ENCODE peak calls at places on chromosomes 12 and 14, in seven cellular contexts. One of them, this sample, is unnamed.

GRCh38 chr14:75374911-75375310 is 52.9 kb upstream of the JDP2 start:
- DNase-seq in K562: no peak
- DNase-seq in SK-N-SH: no peak
- DNase-seq in H1: no peak
- DNase-seq in HepG2: no peak
- DNase-seq in GM12878: no peak
- DNase-seq in HCT116: no peak
- DNase-seq in this sample: no peak

GRCh38 chr14:106564058-106564643 is 1037.8 kb downstream of the TMEM121 start:
- DNase-seq in HepG2: peak
- DNase-seq in SK-N-SH: peak
- DNase-seq in K562: peak
- DNase-seq in HCT116: no peak
- DNase-seq in GM12878: no peak
- DNase-seq in H1: peak
- DNase-seq in this sample: peak

GRCh38 chr12:94644141-94644575 is 6.2 kb downstream of the TMCC3 start:
- DNase-seq in GM12878: peak
- DNase-seq in HCT116: no peak
- DNase-seq in K562: no peak
- DNase-seq in HepG2: no peak
- DNase-seq in H1: no peak
- DNase-seq in SK-N-SH: no peak
- DNase-seq in this sample: no peak

GRCh38 chr14:31949709-31950108 is 127.4 kb upstream of the ARHGAP5 start:
- DNase-seq in HepG2: no peak
- DNase-seq in SK-N-SH: no peak
- DNase-seq in K562: no peak
- DNase-seq in GM12878: no peak
- DNase-seq in H1: no peak
- DNase-seq in HCT116: no peak
- DNase-seq in this sample: no peak

GRCh38 chr12:65655074-65655493 is 169.2 kb upstream of the HMGA2 start:
- DNase-seq in H1: no peak
- DNase-seq in GM12878: no peak
- DNase-seq in SK-N-SH: no peak
- DNase-seq in HCT116: no peak
- DNase-seq in HepG2: no peak
- DNase-seq in K562: peak
- DNase-seq in this sample: no peak

GRCh38 chr14:47821134-47821533 is 145.7 kb upstream of the MDGA2 start:
- DNase-seq in HCT116: no peak
- DNase-seq in HepG2: no peak
- DNase-seq in SK-N-SH: no peak
- DNase-seq in GM12878: no peak
- DNase-seq in H1: no peak
- DNase-seq in K562: no peak
- DNase-seq in this sample: no peak

GRCh38 chr14:106843951-106844483 is 1317.6 kb downstream of the TMEM121 start:
- DNase-seq in GM12878: no peak
- DNase-seq in HepG2: no peak
- DNase-seq in SK-N-SH: peak
- DNase-seq in HCT116: no peak
- DNase-seq in K562: no peak
- DNase-seq in H1: no peak
- DNase-seq in this sample: peak

GRCh38 chr12:129115558-129115957 is 262.3 kb downstream of the GLT1D1 start:
- DNase-seq in GM12878: no peak
- DNase-seq in K562: no peak
- DNase-seq in SK-N-SH: no peak
- DNase-seq in HepG2: no peak
- DNase-seq in HCT116: no peak
- DNase-seq in H1: no peak
- DNase-seq in this sample: no peak

GRCh38 chr14:76763362-76764041 is 2.2 kb downstream of the VASH1 start:
- DNase-seq in GM12878: no peak
- DNase-seq in SK-N-SH: no peak
- DNase-seq in K562: no peak
- DNase-seq in HCT116: no peak
- DNase-seq in H1: no peak
- DNase-seq in HepG2: no peak
- DNase-seq in this sample: no peak

GRCh38 chr12:106498056-106498455 is 84.7 kb upstream of the RFX4 start:
- DNase-seq in K562: no peak
- DNase-seq in GM12878: no peak
- DNase-seq in H1: no peak
- DNase-seq in SK-N-SH: no peak
- DNase-seq in HCT116: no peak
- DNase-seq in HepG2: no peak
- DNase-seq in this sample: no peak

GRCh38 chr12:66453837-66454236 is 151.5 kb downstream of the HELB start:
- DNase-seq in H1: no peak
- DNase-seq in K562: no peak
- DNase-seq in HepG2: no peak
- DNase-seq in GM12878: no peak
- DNase-seq in HCT116: no peak
- DNase-seq in SK-N-SH: no peak
- DNase-seq in this sample: no peak

GRCh38 chr12:1995205-1995896 is 8.9 kb downstream of the DCP1B start:
- DNase-seq in HCT116: no peak
- DNase-seq in HepG2: no peak
- DNase-seq in GM12878: peak
- DNase-seq in H1: no peak
- DNase-seq in K562: no peak
- DNase-seq in SK-N-SH: no peak
- DNase-seq in this sample: no peak

GRCh38 chr12:48781750-48782456 is 7.0 kb downstream of the ADCY6 start:
- DNase-seq in GM12878: no peak
- DNase-seq in K562: no peak
- DNase-seq in HepG2: no peak
- DNase-seq in SK-N-SH: no peak
- DNase-seq in H1: no peak
- DNase-seq in HCT116: no peak
- DNase-seq in this sample: no peak

GRCh38 chr12:26746315-26746714 is 86.7 kb downstream of the ITPR2 start:
- DNase-seq in H1: no peak
- DNase-seq in K562: no peak
- DNase-seq in HCT116: no peak
- DNase-seq in GM12878: no peak
- DNase-seq in SK-N-SH: no peak
- DNase-seq in HepG2: no peak
- DNase-seq in this sample: no peak

GRCh38 chr14:88016768-88017167 is 11.8 kb downstream of the GPR65 start:
- DNase-seq in HepG2: no peak
- DNase-seq in SK-N-SH: no peak
- DNase-seq in K562: no peak
- DNase-seq in H1: no peak
- DNase-seq in HCT116: no peak
- DNase-seq in GM12878: no peak
- DNase-seq in this sample: no peak

GRCh38 chr12:27779416-27779815 is 617 bp upstream of the KLHL42 start:
- DNase-seq in K562: no peak
- DNase-seq in SK-N-SH: peak
- DNase-seq in GM12878: no peak
- DNase-seq in HCT116: no peak
- DNase-seq in HepG2: peak
- DNase-seq in H1: no peak
- DNase-seq in this sample: no peak

GRCh38 chr12:62466018-62466595 is 519 bp upstream of the MON2 start:
- DNase-seq in H1: peak
- DNase-seq in GM12878: no peak
- DNase-seq in HCT116: no peak
- DNase-seq in K562: peak
- DNase-seq in HepG2: peak
- DNase-seq in SK-N-SH: peak
- DNase-seq in this sample: peak

GRCh38 chr14:91343051-91343450 is 74.6 kb downstream of the CCDC88C start:
- DNase-seq in GM12878: no peak
- DNase-seq in SK-N-SH: no peak
- DNase-seq in HCT116: no peak
- DNase-seq in H1: no peak
- DNase-seq in HepG2: no peak
- DNase-seq in K562: no peak
- DNase-seq in this sample: no peak

GRCh38 chr14:54503476-54503875 is 6.2 kb upstream of the CGRRF1 start:
- DNase-seq in H1: no peak
- DNase-seq in K562: peak
- DNase-seq in HCT116: peak
- DNase-seq in HepG2: peak
- DNase-seq in SK-N-SH: no peak
- DNase-seq in GM12878: no peak
- DNase-seq in this sample: no peak

GRCh38 chr12:4849024-4849594 is 60.6 kb upstream of the KCNA1 start:
- DNase-seq in H1: no peak
- DNase-seq in HepG2: peak
- DNase-seq in K562: peak
- DNase-seq in GM12878: no peak
- DNase-seq in SK-N-SH: peak
- DNase-seq in HCT116: no peak
- DNase-seq in this sample: no peak

GRCh38 chr12:57181561-57182155 is 34.2 kb upstream of the LRP1-AS start:
- DNase-seq in HCT116: no peak
- DNase-seq in GM12878: no peak
- DNase-seq in SK-N-SH: no peak
- DNase-seq in HepG2: no peak
- DNase-seq in H1: no peak
- DNase-seq in K562: no peak
- DNase-seq in this sample: no peak
- TF ChIP-seq JUND in HCT116: no peak
- TF ChIP-seq JUND in GM12878: no peak
- TF ChIP-seq JUND in SK-N-SH: no peak
- TF ChIP-seq JUND in HepG2: no peak
- TF ChIP-seq JUND in H1: no peak
- TF ChIP-seq JUND in K562: no peak
- TF ChIP-seq JUND in this sample: no peak

GRCh38 chr12:93415723-93416464 is 25.9 kb downstream of the UBE2N start:
- DNase-seq in HCT116: no peak
- DNase-seq in SK-N-SH: no peak
- DNase-seq in K562: no peak
- DNase-seq in H1: no peak
- DNase-seq in GM12878: no peak
- DNase-seq in HepG2: no peak
- DNase-seq in this sample: no peak

GRCh38 chr12:93417967-93418480 is 23.7 kb downstream of the UBE2N start:
- DNase-seq in HCT116: no peak
- DNase-seq in SK-N-SH: no peak
- DNase-seq in H1: no peak
- DNase-seq in K562: no peak
- DNase-seq in HepG2: no peak
- DNase-seq in GM12878: no peak
- DNase-seq in this sample: no peak

GRCh38 chr12:93422050-93422449 is 19.7 kb downstream of the UBE2N start:
- DNase-seq in SK-N-SH: no peak
- DNase-seq in K562: no peak
- DNase-seq in GM12878: no peak
- DNase-seq in HCT116: no peak
- DNase-seq in HepG2: no peak
- DNase-seq in H1: no peak
- DNase-seq in this sample: no peak

GRCh38 chr12:93419388-93420034 is 22.2 kb downstream of the UBE2N start:
- DNase-seq in HCT116: no peak
- DNase-seq in SK-N-SH: peak
- DNase-seq in HepG2: peak
- DNase-seq in K562: peak
- DNase-seq in H1: no peak
- DNase-seq in GM12878: no peak
- DNase-seq in this sample: peak
- TF ChIP-seq JUND in HCT116: no peak
- TF ChIP-seq JUND in SK-N-SH: no peak
- TF ChIP-seq JUND in HepG2: no peak
- TF ChIP-seq JUND in K562: no peak
- TF ChIP-seq JUND in H1: no peak
- TF ChIP-seq JUND in GM12878: no peak
- TF ChIP-seq JUND in this sample: no peak

DNA sequence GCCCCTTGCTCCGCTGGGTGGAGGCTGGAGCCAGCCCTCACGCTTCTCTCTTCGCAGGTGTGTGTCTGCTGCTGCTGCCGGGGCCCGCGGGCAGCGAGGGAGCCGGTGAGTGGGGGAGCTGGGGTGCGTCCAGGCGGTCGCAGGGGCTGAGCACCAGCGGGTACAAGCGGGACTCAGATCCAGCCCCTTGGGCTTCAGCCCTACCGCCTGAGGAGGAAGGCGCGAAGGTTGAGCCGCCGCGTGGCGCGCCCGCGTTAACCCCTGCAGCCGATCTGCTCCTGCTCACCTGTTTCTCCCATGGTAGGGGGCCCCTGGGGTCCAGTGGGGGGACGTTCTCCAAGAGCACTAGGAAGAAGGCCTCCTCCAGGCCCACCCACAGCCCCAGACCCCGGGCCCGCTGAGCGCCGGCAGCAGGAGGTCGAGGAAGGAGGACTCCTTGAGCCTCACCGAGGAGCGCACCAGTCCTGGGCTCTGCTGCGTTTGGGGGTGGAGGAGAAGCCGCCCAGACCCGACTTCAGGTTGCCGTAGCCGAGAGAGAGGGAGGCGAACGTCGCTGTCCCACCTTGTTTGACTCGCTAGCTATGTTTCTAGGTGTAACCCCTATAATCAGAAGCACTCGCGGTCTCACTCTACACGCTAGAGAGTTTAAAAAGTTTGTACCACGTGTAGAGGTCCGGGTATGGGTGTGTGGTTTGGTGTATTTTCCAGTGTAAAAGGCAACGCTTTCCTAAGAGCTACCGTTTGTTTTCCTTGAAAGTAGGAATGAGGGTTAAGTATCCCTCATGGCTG is 834 bp downstream of the COCH start:
- DNase-seq in SK-N-SH: no peak
- DNase-seq in GM12878: no peak
- DNase-seq in HCT116: no peak
- DNase-seq in HepG2: no peak
- DNase-seq in K562: peak
- DNase-seq in H1: peak
- DNase-seq in this sample: no peak
- TF ChIP-seq JUND in SK-N-SH: no peak
- TF ChIP-seq JUND in GM12878: no peak
- TF ChIP-seq JUND in HCT116: no peak
- TF ChIP-seq JUND in HepG2: no peak
- TF ChIP-seq JUND in K562: no peak
- TF ChIP-seq JUND in H1: no peak
- TF ChIP-seq JUND in this sample: no peak

GRCh38 chr14:89952581-89952980 is 1.9 kb downstream of the EFCAB11 start:
- DNase-seq in H1: no peak
- DNase-seq in SK-N-SH: no peak
- DNase-seq in HCT116: no peak
- DNase-seq in HepG2: no peak
- DNase-seq in K562: no peak
- DNase-seq in GM12878: no peak
- DNase-seq in this sample: no peak

GRCh38 chr14:89941830-89942377 is 12.6 kb downstream of the EFCAB11 start:
- DNase-seq in H1: no peak
- DNase-seq in HepG2: no peak
- DNase-seq in HCT116: no peak
- DNase-seq in K562: no peak
- DNase-seq in GM12878: no peak
- DNase-seq in SK-N-SH: no peak
- DNase-seq in this sample: no peak

DNA sequence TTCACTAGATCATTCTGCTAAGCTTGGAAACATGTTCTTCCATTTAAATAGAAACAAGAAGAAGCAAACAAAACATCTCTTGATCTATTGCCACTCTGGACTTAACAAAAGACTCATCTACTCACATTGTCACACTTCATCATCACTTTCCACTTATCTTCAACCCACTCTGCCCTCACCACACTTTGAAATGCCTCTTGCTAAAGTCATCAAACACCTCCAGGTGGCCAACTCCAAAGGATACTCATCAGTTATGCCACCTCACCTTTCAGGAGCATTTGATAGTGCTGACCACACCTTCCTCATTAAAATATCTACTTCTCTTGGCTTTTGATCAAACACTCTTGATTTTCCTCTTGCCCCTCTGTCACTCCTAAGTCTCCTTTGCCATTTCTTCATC is 7.2 kb downstream of the EFCAB11 start:
- DNase-seq in SK-N-SH: no peak
- DNase-seq in GM12878: no peak
- DNase-seq in K562: no peak
- DNase-seq in H1: no peak
- DNase-seq in HCT116: no peak
- DNase-seq in HepG2: no peak
- DNase-seq in this sample: no peak
- TF ChIP-seq JUND in SK-N-SH: no peak
- TF ChIP-seq JUND in GM12878: no peak
- TF ChIP-seq JUND in K562: no peak
- TF ChIP-seq JUND in H1: no peak
- TF ChIP-seq JUND in HCT116: no peak
- TF ChIP-seq JUND in HepG2: no peak
- TF ChIP-seq JUND in this sample: no peak